ENCODE peak calls at places on chromosomes 4 and X, in five cellular contexts. I, C, X, G and U are unnamed samples.

GRCh38 chr4:182967403-182967802 is 50.2 kb upstream of the DCTD start:
- DNase-seq in I (no peak), C (no peak), X (no peak), G (no peak), U (no peak)

GRCh38 chrX:70196961-70197805 is 19.9 kb downstream of the DGAT2L6 start:
- DNase-seq in I (peak), C (peak), X (no peak), G (peak), U (peak)

GRCh38 chrX:79366556-79366887 is 612 bp downstream of the ITM2A start:
- DNase-seq in I (no peak), C (no peak), X (no peak), G (no peak), U (no peak)

GRCh38 chr4:169179609-169180526 is 90.9 kb downstream of the SH3RF1 start:
- DNase-seq in I (no peak), C (no peak), X (no peak), G (no peak), U (no peak)

GRCh38 chrX:28625223-28625622 is 38.0 kb downstream of the IL1RAPL1 start:
- DNase-seq in I (no peak), C (no peak), X (no peak), G (no peak), U (no peak)

GRCh38 chr4:181661090-181661489 is 582.1 kb upstream of the TENM3 start:
- DNase-seq in I (no peak), C (no peak), X (no peak), G (no peak), U (peak)

GRCh38 chrX:23616361-23616760 is 50.9 kb upstream of the PRDX4 start:
- DNase-seq in I (no peak), C (no peak), X (no peak), G (peak), U (peak)

GRCh38 chr4:161404346-161405110 is 759.3 kb downstream of the FSTL5 start:
- DNase-seq in I (no peak), C (no peak), X (no peak), G (no peak), U (no peak)

GRCh38 chr4:66433706-66434105 is 763.4 kb upstream of the EPHA5 start:
- DNase-seq in I (no peak), C (no peak), X (no peak), G (no peak), U (no peak)

GRCh38 chrX:11739796-11740195 is 18.2 kb upstream of the MSL3 start:
- DNase-seq in I (no peak), C (no peak), X (no peak), G (no peak), U (no peak)

GRCh38 chr4:41069838-41070237 is 144.5 kb downstream of the APBB2 start:
- DNase-seq in I (no peak), C (no peak), X (no peak), G (no peak), U (no peak)

GRCh38 chr4:95981591-95981990 is 141.7 kb downstream of the PDHA2 start:
- DNase-seq in I (no peak), C (no peak), X (no peak), G (no peak), U (no peak)

GRCh38 chr4:139273835-139274234 is 6.2 kb downstream of the MGARP start:
- DNase-seq in I (no peak), C (no peak), X (no peak), G (no peak), U (no peak)

GRCh38 chr4:159360549-159360948 is 257.7 kb downstream of the RAPGEF2 start:
- DNase-seq in I (no peak), C (no peak), X (no peak), G (no peak), U (peak)

GRCh38 chrX:21943460-21944135 is 3.1 kb downstream of the SMS start:
- DNase-seq in I (no peak), C (no peak), X (no peak), G (no peak), U (peak)

DNA sequence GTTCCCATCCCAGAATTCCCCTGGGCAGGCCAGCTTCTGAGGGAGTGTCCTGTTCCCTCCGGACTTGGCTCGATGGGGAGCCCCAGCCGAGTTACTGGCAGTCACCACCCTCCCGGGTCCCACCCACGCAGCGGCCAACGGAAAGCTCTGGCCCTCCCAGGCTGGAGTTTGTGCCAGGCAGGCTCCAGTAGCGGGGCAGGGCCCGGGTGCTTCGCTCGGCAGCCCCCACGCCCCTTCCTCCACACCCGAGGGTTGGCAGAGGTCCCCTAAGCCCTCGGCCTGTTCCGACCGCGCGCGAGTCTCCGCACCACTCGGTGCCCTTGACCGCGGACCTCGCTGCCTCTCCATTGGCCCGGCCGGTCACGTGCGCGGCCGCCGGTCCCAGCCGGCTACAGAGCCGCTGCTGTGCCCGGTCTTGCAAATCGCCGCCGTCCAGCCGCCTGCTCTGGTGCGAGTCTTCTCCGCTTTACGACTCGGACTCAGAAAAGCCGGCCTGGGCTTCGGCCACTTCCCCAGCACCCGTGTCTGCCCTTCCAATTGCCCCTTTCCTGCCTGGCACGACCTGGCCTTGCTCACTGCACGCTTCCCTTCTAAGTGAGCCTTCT is 20.8 kb upstream of the MTM1 start:
- DNase-seq in I (peak), C (peak), X (peak), G (peak), U (peak)
- H3K4me3 ChIP-seq in I (peak), C (peak), X (peak), G (no peak), U (peak)

GRCh38 chr4:18559492-18559891 is 537.9 kb upstream of the LCORL start:
- DNase-seq in I (no peak), C (no peak), X (no peak), G (no peak), U (no peak)
- TF ChIP-seq CTCF in I (no peak), C (no peak), X (no peak), G (no peak), U (no peak)

GRCh38 chr4:167234388-167234881 is at the start of gene SPOCK3:
- DNase-seq in I (no peak), C (no peak), X (peak), G (peak), U (peak)

GRCh38 chr4:167230744-167231143 is 3.5 kb downstream of the SPOCK3 start:
- DNase-seq in I (no peak), C (no peak), X (no peak), G (no peak), U (no peak)

GRCh38 chr4:167238226-167238625 is 3.9 kb upstream of the SPOCK3 start:
- DNase-seq in I (no peak), C (no peak), X (no peak), G (no peak), U (no peak)

GRCh38 chr4:167233523-167234387 is 539 bp downstream of the SPOCK3 start:
- DNase-seq in I (no peak), C (no peak), X (no peak), G (peak), U (peak)

GRCh38 chr4:167232805-167233522 is 1.3 kb downstream of the SPOCK3 start:
- DNase-seq in I (no peak), C (no peak), X (no peak), G (peak), U (no peak)
- H3K4me3 ChIP-seq in I (peak), C (no peak), X (no peak), G (peak), U (no peak)

GRCh38 chr4:171024720-171025303 is 788.4 kb upstream of the GALNTL6 start:
- DNase-seq in I (no peak), C (no peak), X (no peak), G (no peak), U (no peak)
- TF ChIP-seq CTCF in I (no peak), C (no peak), X (no peak), G (no peak), U (no peak)

GRCh38 chr4:20418865-20419451 is 167.3 kb downstream of the SLIT2 start:
- DNase-seq in I (no peak), C (no peak), X (no peak), G (peak), U (peak)
- H3K4me3 ChIP-seq in I (peak), C (peak), X (peak), G (no peak), U (peak)